ENCODE peak calls at places on chromosomes 4 and X, in five cellular contexts. F is 8988T; M is NCI-H1092; P is NCI-H69; A is central memory CD4-positive, alpha-beta T cell. I is an unnamed sample.

GRCh38 chrX:56026816-56027215 is 205.3 kb upstream of the KLF8 start:
- DNase-seq in F (no peak), M (peak), P (no peak), A (no peak), I (no peak)

GRCh38 chr4:65561164-65561563 is 109.1 kb downstream of the EPHA5 start:
- DNase-seq in F (no peak), M (no peak), P (no peak), A (no peak), I (no peak)

GRCh38 chrX:13142891-13143290 is 98.5 kb upstream of the FAM9C start:
- DNase-seq in F (no peak), M (no peak), P (no peak), A (no peak), I (no peak)

GRCh38 chrX:132740316-132741123 is 217.9 kb downstream of the HS6ST2 start:
- DNase-seq in F (no peak), M (no peak), P (no peak), A (no peak), I (no peak)

GRCh38 chr4:168693750-168694470 is 197.1 kb downstream of the PALLD start:
- DNase-seq in F (no peak), M (no peak), P (no peak), A (no peak), I (no peak)

GRCh38 chrX:55201930-55202579 is 18.1 kb upstream of the PAGE5 start:
- DNase-seq in F (no peak), M (no peak), P (no peak), A (no peak), I (no peak)

GRCh38 chr4:153374471-153374870 is 30.0 kb downstream of the MND1 start:
- DNase-seq in F (no peak), M (no peak), P (no peak), A (no peak), I (no peak)

GRCh38 chr4:157984285-157984911 is 188.4 kb downstream of the GASK1B start:
- DNase-seq in F (no peak), M (no peak), P (no peak), A (no peak), I (no peak)

GRCh38 chrX:108614616-108615015 is 121.7 kb downstream of the IRS4 start:
- DNase-seq in F (no peak), M (no peak), P (no peak), A (no peak), I (no peak)

GRCh38 chrX:74449322-74449936 is 28.1 kb downstream of the SLC16A2 start:
- DNase-seq in F (no peak), M (no peak), P (no peak), A (peak), I (no peak)

GRCh38 chr4:139938414-139938813 is 215.6 kb downstream of the MAML3 start:
- DNase-seq in F (no peak), M (no peak), P (no peak), A (no peak), I (no peak)

GRCh38 chr4:74369860-74370259 is 4.9 kb downstream of the EREG start:
- DNase-seq in F (no peak), M (no peak), P (no peak), A (no peak), I (no peak)

GRCh38 chrX:120751683-120752082 is 121.8 kb upstream of the C1GALT1C1 start:
- DNase-seq in F (no peak), M (no peak), P (peak), A (no peak), I (no peak)

GRCh38 chrX:122272011-122272410 is 912.1 kb upstream of the GRIA3 start:
- DNase-seq in F (no peak), M (no peak), P (peak), A (no peak), I (no peak)

GRCh38 chr4:13881880-13882279 is 254.4 kb upstream of the BOD1L1 start:
- DNase-seq in F (no peak), M (no peak), P (no peak), A (no peak), I (no peak)

GRCh38 chrX:2967998-2968909 is 38.1 kb upstream of the ARSH start:
- DNase-seq in F (no peak), M (no peak), P (no peak), A (no peak), I (no peak)

GRCh38 chr4:173121044-173121685 is 47.4 kb upstream of the GALNT7 start:
- DNase-seq in F (no peak), M (no peak), P (peak), A (no peak), I (no peak)

GRCh38 chrX:72048515-72049455 is 82.9 kb downstream of the RTL5 start:
- DNase-seq in F (no peak), M (peak), P (peak), A (peak), I (no peak)

GRCh38 chr4:99736846-99737245 is 79.2 kb upstream of the C4orf54 start:
- DNase-seq in F (no peak), M (no peak), P (no peak), A (no peak), I (no peak)

GRCh38 chr4:103478729-103479128 is 241.1 kb downstream of the TACR3 start:
- DNase-seq in F (no peak), M (no peak), P (peak), A (no peak), I (no peak)

GRCh38 chrX:7028246-7028645 is 119.3 kb upstream of the STS start:
- DNase-seq in F (no peak), M (no peak), P (no peak), A (no peak), I (no peak)

GRCh38 chr4:25402521-25402920 is 25.5 kb downstream of the ANAPC4 start:
- DNase-seq in F (no peak), M (no peak), P (no peak), A (no peak), I (no peak)

GRCh38 chr4:8593268-8594096 is 917 bp downstream of the CPZ start:
- DNase-seq in F (peak), M (no peak), P (no peak), A (no peak), I (no peak)

GRCh38 chrX:151984328-151984727 is 9.9 kb upstream of the GABRE start:
- DNase-seq in F (no peak), M (no peak), P (no peak), A (no peak), I (no peak)

GRCh38 chr4:156686120-156686519 is 285.5 kb downstream of the PDGFC start:
- DNase-seq in F (no peak), M (no peak), P (peak), A (no peak), I (no peak)

GRCh38 chr4:122921971-122922876 is at the start of gene NUDT6:
- DNase-seq in F (peak), M (peak), P (peak), A (peak), I (peak)

GRCh38 chr4:125334936-125335335 is 20.2 kb downstream of the FAT4 start:
- DNase-seq in F (no peak), M (no peak), P (no peak), A (no peak), I (no peak)

GRCh38 chrX:11967986-11968385 is 170.3 kb upstream of the FRMPD4 start:
- DNase-seq in F (no peak), M (no peak), P (peak), A (no peak), I (no peak)

GRCh38 chrX:31483336-31483735 is 411.5 kb upstream of the FTHL17 start:
- DNase-seq in F (no peak), M (no peak), P (no peak), A (no peak), I (no peak)

GRCh38 chr4:174314770-174315169 is 31.1 kb downstream of the CEP44 start:
- DNase-seq in F (no peak), M (no peak), P (peak), A (no peak), I (no peak)

GRCh38 chr4:10369517-10369916 is 87.7 kb downstream of the ZNF518B start:
- DNase-seq in F (no peak), M (no peak), P (no peak), A (no peak), I (no peak)

GRCh38 chr4:176507845-176508533 is 188.2 kb downstream of the SPCS3 start:
- DNase-seq in F (no peak), M (no peak), P (peak), A (no peak), I (no peak)

GRCh38 chr4:151517896-151518295 is 108.9 kb downstream of the FHIP1A start:
- DNase-seq in F (no peak), M (no peak), P (no peak), A (no peak), I (no peak)

I was measured in GDM1.